ENCODE peak calls at places on chromosome 9, in ten cellular contexts. Q is breast epithelium; H is neural progenitor cell; B is H1; E is aorta; I is upper lobe of right lung; K is fibroblast of lung; R is CD8-positive, alpha-beta memory T cell; X is suprapubic skin; P is astrocyte. U is an unnamed sample.
A peak's percentile ranks its signal among the peaks of the same experiment; 100 is the strongest.

GRCh38 chr9:87271696-87272477 is 225.8 kb upstream of the DAPK1 start:
- DNase-seq in R (no peak), X (no peak), I (no peak), B (no peak), P (no peak), Q (no peak), K (no peak), H (no peak), E (no peak), U (no peak)

GRCh38 chr9:136779808-136780207 is 11.3 kb upstream of the TMEM141 start:
- DNase-seq in R (no peak), B (no peak), H (no peak), X (no peak), I (no peak), Q (no peak), K (no peak), P (no peak), E (no peak), U (no peak)

GRCh38 chr9:122827759-122828090 is 663 bp downstream of the PDCL start:
- DNase-seq in E (no peak), P (peak; percentile 36), R (no peak), I (no peak), X (no peak), Q (no peak), B (no peak), K (peak; percentile 49), H (peak; percentile 68), U (no peak)

GRCh38 chr9:74960548-74960947 is 7.8 kb upstream of the C9orf40 start:
- DNase-seq in P (peak; percentile 39), Q (no peak), R (no peak), K (peak; percentile 55), E (no peak), X (no peak), I (no peak), B (no peak), H (no peak), U (no peak)

GRCh38 chr9:76456202-76456926 is 2.6 kb upstream of the GCNT1 start:
- DNase-seq in K (peak; percentile 73), I (no peak), X (no peak), R (peak; percentile 21), B (no peak), H (peak; percentile 40), Q (no peak), E (no peak), P (peak; percentile 60), U (peak; percentile 85)

GRCh38 chr9:30732060-30732459 is 1652.4 kb upstream of the ACO1 start:
- DNase-seq in H (peak; percentile 13), E (no peak), B (peak; percentile 10), P (no peak), X (no peak), Q (no peak), K (no peak), R (no peak), I (peak; percentile 30), U (no peak)

GRCh38 chr9:125912261-125912660 is 165.1 kb downstream of the PBX3 start:
- DNase-seq in K (no peak), Q (no peak), P (no peak), R (no peak), I (no peak), X (no peak), H (no peak), B (no peak), E (no peak), U (no peak)

GRCh38 chr9:84772511-84772910 is 103.0 kb downstream of the NTRK2 start:
- DNase-seq in R (no peak), P (peak; percentile 23), X (no peak), B (no peak), K (peak; percentile 42), Q (no peak), H (no peak), E (no peak), I (no peak), U (no peak)

GRCh38 chr9:71736236-71736635 is 32.1 kb downstream of the CEMIP2 start:
- DNase-seq in E (no peak), R (no peak), I (no peak), K (no peak), P (no peak), H (no peak), Q (no peak), X (no peak), B (no peak), U (no peak)

GRCh38 chr9:91771027-91771426 is 179.0 kb downstream of the ROR2 start:
- DNase-seq in R (no peak), Q (no peak), K (peak; percentile 94), B (no peak), X (no peak), H (peak; percentile 35), I (no peak), P (peak; percentile 92), E (peak; percentile 72), U (no peak)

GRCh38 chr9:100598641-100599145 is 20.8 kb downstream of the CAVIN4 start:
- DNase-seq in R (peak; percentile 78), Q (peak; percentile 85), B (peak; percentile 92), X (peak; percentile 90), P (peak; percentile 50), K (peak; percentile 68), E (peak; percentile 88), H (peak; percentile 94), I (peak; percentile 95), U (peak; percentile 94)

GRCh38 chr9:108746001-108746400 is 109.8 kb downstream of the ACTL7B start:
- DNase-seq in K (no peak), B (no peak), P (no peak), Q (no peak), R (no peak), I (no peak), E (no peak), H (no peak), X (no peak), U (no peak)

DNA sequence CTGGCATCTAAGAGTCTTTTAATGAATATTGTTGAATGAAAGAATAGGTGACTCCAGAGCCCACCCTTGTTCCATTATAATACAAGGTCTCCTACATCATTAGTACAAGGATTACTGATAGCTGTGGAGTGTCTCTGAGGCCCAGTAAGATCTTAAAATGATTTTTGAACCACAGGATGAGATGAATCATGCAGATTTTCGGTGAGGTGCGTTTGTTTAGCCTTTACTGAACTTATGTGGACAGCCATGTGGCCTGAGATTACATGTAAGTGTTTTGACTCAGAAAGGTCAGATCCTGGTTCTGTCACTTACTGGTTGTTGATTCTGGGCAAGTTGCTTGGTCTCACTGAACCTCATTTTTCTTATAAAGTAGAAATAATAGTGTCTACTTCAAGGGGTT is 21.6 kb downstream of the NFX1 start:
- DNase-seq in Q (no peak), I (no peak), P (peak; percentile 12), X (no peak), K (peak; percentile 27), B (no peak), H (no peak), R (no peak), E (no peak), U (no peak)
- H3K36me3 ChIP-seq in Q (peaks cover 6% of the 10 kb centered on the region), I (peaks cover 98% of the 10 kb centered on the region), P (peaks cover 52% of the 10 kb centered on the region), X (peaks cover 93% of the 10 kb centered on the region), K (peaks cover 17% of the 10 kb centered on the region), B (peaks cover 66% of the 10 kb centered on the region), H (peaks cover 6% of the 10 kb centered on the region), R (peaks cover 53% of the 10 kb centered on the region), E (peaks cover 18% of the 10 kb centered on the region), U (peaks cover 2% of the 10 kb centered on the region)

DNA sequence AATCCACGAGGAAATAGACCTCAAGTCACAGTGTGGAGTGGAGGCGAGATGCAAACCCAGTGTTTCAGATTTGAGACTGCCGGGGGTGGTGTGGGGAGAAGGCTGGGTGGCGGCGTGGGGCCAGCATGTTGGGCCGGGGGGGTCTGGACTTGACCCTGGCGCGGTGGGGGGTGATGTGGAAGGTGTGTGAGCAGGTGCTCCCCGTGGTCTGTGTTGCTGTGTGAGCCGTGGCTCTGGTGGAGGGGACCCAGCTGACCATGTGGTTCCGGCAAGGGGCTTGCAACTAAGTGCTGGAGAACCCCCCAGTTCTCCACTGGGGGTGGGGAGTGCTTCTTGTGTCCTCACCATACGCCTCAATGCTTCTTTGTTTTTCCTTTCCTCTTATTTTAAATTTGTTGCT is 25.8 kb downstream of the PRRC2B start:
- DNase-seq in P (no peak), H (no peak), X (no peak), B (no peak), R (no peak), K (no peak), E (no peak), Q (no peak), I (no peak), U (no peak)
- H3K36me3 ChIP-seq in P (no peaks in the 10 kb centered on the region), H (no peaks in the 10 kb centered on the region), X (peaks cover 2% of the 10 kb centered on the region), B (peaks cover 11% of the 10 kb centered on the region), R (peaks cover 6% of the 10 kb centered on the region), K (no peaks in the 10 kb centered on the region), E (no peaks in the 10 kb centered on the region), Q (no peaks in the 10 kb centered on the region), I (no peaks in the 10 kb centered on the region), U (no peaks in the 10 kb centered on the region)

DNA sequence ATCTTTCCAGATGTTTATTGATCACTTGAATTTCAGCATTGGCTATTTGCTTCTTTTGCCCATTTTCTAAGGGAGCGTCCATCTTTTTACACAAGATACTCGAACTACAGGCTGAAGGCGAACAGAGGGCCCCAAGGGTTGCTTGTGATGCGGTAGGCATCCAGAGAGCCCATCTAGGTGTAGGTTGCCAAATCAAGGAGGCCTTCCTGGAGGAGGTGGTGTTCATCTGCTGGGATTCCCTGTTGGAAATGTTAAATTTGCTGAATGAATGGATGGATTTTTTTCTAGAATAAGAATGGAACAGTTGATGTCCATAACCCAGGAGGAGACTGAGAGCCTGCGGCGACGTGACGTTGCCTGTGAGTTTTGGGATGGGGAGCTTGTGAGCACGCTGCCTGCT is 31.4 kb downstream of the LRSAM1 start:
- DNase-seq in P (no peak), R (no peak), I (no peak), X (no peak), Q (no peak), H (no peak), E (no peak), K (no peak), B (no peak), U (no peak)
- H3K36me3 ChIP-seq in P (no peaks in the 10 kb centered on the region), R (no peaks in the 10 kb centered on the region), I (peaks cover 82% of the 10 kb centered on the region), X (peaks cover 81% of the 10 kb centered on the region), Q (peaks cover 20% of the 10 kb centered on the region), H (no peaks in the 10 kb centered on the region), E (peaks cover 5% of the 10 kb centered on the region), K (peaks cover 19% of the 10 kb centered on the region), B (peaks cover 34% of the 10 kb centered on the region), U (peaks cover 100% of the 10 kb centered on the region)

GRCh38 chr9:134766587-134766986 is 114.0 kb upstream of the FCN2 start:
- DNase-seq in E (no peak), K (no peak), X (no peak), Q (no peak), P (no peak), R (no peak), H (no peak), I (no peak), B (no peak), U (no peak)

GRCh38 chr9:134768332-134769083 is 112.1 kb upstream of the FCN2 start:
- DNase-seq in P (no peak), B (no peak), X (no peak), Q (no peak), R (no peak), I (no peak), K (no peak), E (peak; percentile 68), H (no peak), U (no peak)

GRCh38 chr9:134765785-134766184 is 114.8 kb upstream of the FCN2 start:
- DNase-seq in K (no peak), H (no peak), X (no peak), B (no peak), Q (no peak), E (no peak), I (no peak), R (no peak), P (no peak), U (no peak)

GRCh38 chr9:134760750-134761420 is 119.3 kb downstream of the COL5A1 start:
- DNase-seq in K (no peak), Q (no peak), X (no peak), R (no peak), I (no peak), P (no peak), H (no peak), E (no peak), B (no peak), U (no peak)

GRCh38 chr9:134764870-134765269 is 115.7 kb upstream of the FCN2 start:
- DNase-seq in R (no peak), Q (no peak), I (peak; percentile 76), K (no peak), H (no peak), B (no peak), E (no peak), X (no peak), P (no peak), U (no peak)
- H3K36me3 ChIP-seq in R (no peaks in the 10 kb centered on the region), Q (no peaks in the 10 kb centered on the region), I (no peaks in the 10 kb centered on the region), K (peaks cover 61% of the 10 kb centered on the region), H (no peaks in the 10 kb centered on the region), B (no peaks in the 10 kb centered on the region), E (peaks cover 3% of the 10 kb centered on the region), X (peaks cover 23% of the 10 kb centered on the region), P (peaks cover 82% of the 10 kb centered on the region), U (peaks cover 3% of the 10 kb centered on the region)